ENCODE peak calls at places on chromosomes 16 and 17, in nine cellular contexts. N is HFF-Myc; Y is activated CD4-positive, CD25-positive, alpha-beta regulatory T cell treated with anti-CD3 and anti-CD28 coated beads, Interleukin-2, amount 50 U/mL, for 16 hours; W is GM12891; J is CD4-positive, alpha-beta memory T cell; H is Kasumi-1; S is nucleus accumbens; A is GM10248; L is stimulated activated CD4-positive, alpha-beta T cell treated with anti-CD3 and anti-CD28 coated beads, Interleukin-4, amount 100 ng/mL, for 1 hour. M is an unnamed sample.

GRCh38 chr17:7260151-7260550 is 2.1 kb downstream of the CLDN7 start:
- DNase-seq in N (no peak), Y (no peak), W (no peak), J (no peak), H (no peak), S (no peak), A (no peak), L (no peak), M (no peak)

GRCh38 chr17:44919885-44920564 is 4.7 kb upstream of the GFAP start:
- DNase-seq in N (peak), Y (no peak), W (peak), J (peak), H (peak), S (peak), A (peak), L (peak), M (peak)

GRCh38 chr17:58410714-58411407 is 6.5 kb downstream of the RNF43 start:
- DNase-seq in N (no peak), Y (no peak), W (no peak), J (no peak), H (no peak), S (no peak), A (no peak), L (no peak), M (no peak)

GRCh38 chr16:15966420-15967222 is 17.2 kb downstream of the ABCC1 start:
- DNase-seq in N (peak), Y (no peak), W (no peak), J (no peak), H (no peak), S (no peak), A (no peak), L (no peak), M (no peak)

GRCh38 chr16:80027007-80027965 is 426.7 kb upstream of the MAF start:
- DNase-seq in N (peak), Y (peak), W (peak), J (peak), H (no peak), S (no peak), A (peak), L (peak), M (no peak)

GRCh38 chr16:75374388-75374787 is 58.9 kb downstream of the CFDP1 start:
- DNase-seq in N (no peak), Y (no peak), W (no peak), J (no peak), H (no peak), S (no peak), A (no peak), L (no peak), M (no peak)

GRCh38 chr16:88999457-89000206 is 22.6 kb upstream of the CBFA2T3 start:
- DNase-seq in N (no peak), Y (no peak), W (no peak), J (peak), H (no peak), S (no peak), A (no peak), L (peak), M (no peak)

GRCh38 chr17:38749222-38750043 is 1.3 kb upstream of the PCGF2 start:
- DNase-seq in N (no peak), Y (no peak), W (no peak), J (peak), H (no peak), S (peak), A (no peak), L (no peak), M (no peak)

GRCh38 chr16:80954985-80955384 is 51.7 kb downstream of the CMC2 start:
- DNase-seq in N (no peak), Y (no peak), W (no peak), J (no peak), H (no peak), S (no peak), A (no peak), L (no peak), M (no peak)

GRCh38 chr17:55487727-55488436 is 23.4 kb downstream of the SMIM36 start:
- DNase-seq in N (no peak), Y (no peak), W (no peak), J (no peak), H (no peak), S (no peak), A (no peak), L (no peak), M (no peak)

GRCh38 chr16:77838597-77839255 is 50.4 kb downstream of the VAT1L start:
- DNase-seq in N (no peak), Y (no peak), W (no peak), J (no peak), H (no peak), S (no peak), A (no peak), L (no peak), M (no peak)

GRCh38 chr17:78214706-78215061 is 631 bp downstream of the BIRC5 start:
- DNase-seq in N (no peak), Y (no peak), W (no peak), J (no peak), H (no peak), S (no peak), A (no peak), L (no peak), M (peak)

GRCh38 chr17:35161281-35161761 is 13.7 kb downstream of the UNC45B start:
- DNase-seq in N (no peak), Y (no peak), W (no peak), J (peak), H (peak), S (no peak), A (no peak), L (no peak), M (peak)

GRCh38 chr17:80596760-80597608 is 52.3 kb downstream of the RPTOR start:
- DNase-seq in N (no peak), Y (no peak), W (no peak), J (no peak), H (no peak), S (no peak), A (no peak), L (no peak), M (no peak)

GRCh38 chr17:64653325-64653984 is 8.7 kb downstream of the SMURF2 start:
- DNase-seq in N (no peak), Y (no peak), W (no peak), J (no peak), H (no peak), S (no peak), A (no peak), L (no peak), M (no peak)

GRCh38 chr17:17326275-17326875 is 23.2 kb downstream of the NT5M start:
- DNase-seq in N (no peak), Y (no peak), W (no peak), J (no peak), H (no peak), S (no peak), A (peak), L (no peak), M (no peak)

GRCh38 chr16:87778476-87778829 is 12.7 kb upstream of the KLHDC4 start:
- DNase-seq in N (no peak), Y (no peak), W (no peak), J (no peak), H (no peak), S (no peak), A (no peak), L (no peak), M (no peak)

GRCh38 chr16:67430504-67431076 is 331 bp upstream of the HSD11B2 start:
- DNase-seq in N (no peak), Y (no peak), W (no peak), J (peak), H (no peak), S (no peak), A (no peak), L (peak), M (no peak)

GRCh38 chr17:16878547-16879100 is 93.3 kb downstream of the TNFRSF13B start:
- DNase-seq in N (no peak), Y (no peak), W (no peak), J (no peak), H (no peak), S (no peak), A (no peak), L (no peak), M (no peak)

GRCh38 chr16:88449267-88449561 is 3.9 kb upstream of the ZFPM1 start:
- DNase-seq in N (no peak), Y (no peak), W (no peak), J (no peak), H (no peak), S (no peak), A (no peak), L (no peak), M (no peak)

GRCh38 chr17:75576661-75577060 is 10.9 kb upstream of the MYO15B start:
- DNase-seq in N (no peak), Y (no peak), W (no peak), J (no peak), H (no peak), S (no peak), A (no peak), L (no peak), M (no peak)

GRCh38 chr17:71741836-71742235 is 379.0 kb upstream of the SOX9 start:
- DNase-seq in N (no peak), Y (no peak), W (no peak), J (no peak), H (no peak), S (no peak), A (no peak), L (no peak), M (no peak)

GRCh38 chr16:28821874-28822519 is 802 bp upstream of the ATXN2L start:
- DNase-seq in N (no peak), Y (no peak), W (no peak), J (no peak), H (no peak), S (no peak), A (no peak), L (no peak), M (no peak)

GRCh38 chr16:89880477-89881367 is 7.3 kb downstream of the TCF25 start:
- DNase-seq in N (no peak), Y (no peak), W (no peak), J (no peak), H (no peak), S (no peak), A (no peak), L (no peak), M (no peak)

GRCh38 chr17:312476-313148 is 40.0 kb downstream of the RPH3AL start:
- DNase-seq in N (no peak), Y (no peak), W (no peak), J (no peak), H (no peak), S (no peak), A (no peak), L (no peak), M (no peak)